ENCODE peak calls at places on chromosomes 1 and 21, in nine cellular contexts. One of them, this sample, is unnamed.

GRCh38 chr1:198699167-198700015 is 60.6 kb downstream of the PTPRC start:
- DNase-seq in cerebellar cortex: peak; percentile 37
- DNase-seq in fibroblast of lung: peak; percentile 52
- DNase-seq in AG08396: peak; percentile 29
- DNase-seq in activated CD4-positive, alpha-beta T cell treated with anti-CD3 and anti-CD28 coated beads, Interleukin-2, amount 50 U/mL, for 1 hour: peak; percentile 73
- DNase-seq in lower lobe of right lung: peak; percentile 76
- DNase-seq in CD8-positive, alpha-beta T cell: peak; percentile 45
- DNase-seq in progenitor cell of endocrine pancreas: peak; percentile 49
- DNase-seq in left colon: peak; percentile 62
- DNase-seq in this sample: peak; percentile 37

GRCh38 chr1:47792786-47793185 is 204.4 kb downstream of the TRABD2B start:
- DNase-seq in cerebellar cortex: no peak
- DNase-seq in fibroblast of lung: no peak
- DNase-seq in AG08396: no peak
- DNase-seq in activated CD4-positive, alpha-beta T cell treated with anti-CD3 and anti-CD28 coated beads, Interleukin-2, amount 50 U/mL, for 1 hour: no peak
- DNase-seq in lower lobe of right lung: no peak
- DNase-seq in CD8-positive, alpha-beta T cell: no peak
- DNase-seq in progenitor cell of endocrine pancreas: no peak
- DNase-seq in left colon: no peak
- DNase-seq in this sample: no peak

GRCh38 chr1:55987491-55988255 is 591.7 kb downstream of the PLPP3 start:
- DNase-seq in cerebellar cortex: no peak
- DNase-seq in fibroblast of lung: peak; percentile 8
- DNase-seq in AG08396: no peak
- DNase-seq in activated CD4-positive, alpha-beta T cell treated with anti-CD3 and anti-CD28 coated beads, Interleukin-2, amount 50 U/mL, for 1 hour: no peak
- DNase-seq in lower lobe of right lung: no peak
- DNase-seq in CD8-positive, alpha-beta T cell: no peak
- DNase-seq in progenitor cell of endocrine pancreas: no peak
- DNase-seq in left colon: no peak
- DNase-seq in this sample: no peak

GRCh38 chr1:240092301-240093119 is 827 bp downstream of the FMN2 start:
- DNase-seq in cerebellar cortex: peak; percentile 35
- DNase-seq in fibroblast of lung: peak; percentile 81
- DNase-seq in AG08396: peak; percentile 81
- DNase-seq in activated CD4-positive, alpha-beta T cell treated with anti-CD3 and anti-CD28 coated beads, Interleukin-2, amount 50 U/mL, for 1 hour: no peak
- DNase-seq in lower lobe of right lung: no peak
- DNase-seq in CD8-positive, alpha-beta T cell: no peak
- DNase-seq in progenitor cell of endocrine pancreas: peak; percentile 33
- DNase-seq in left colon: peak; percentile 23
- DNase-seq in this sample: no peak

GRCh38 chr21:36385909-36386642 is 884 bp downstream of the CHAF1B start:
- DNase-seq in cerebellar cortex: peak; percentile 39
- DNase-seq in fibroblast of lung: no peak
- DNase-seq in AG08396: no peak
- DNase-seq in activated CD4-positive, alpha-beta T cell treated with anti-CD3 and anti-CD28 coated beads, Interleukin-2, amount 50 U/mL, for 1 hour: no peak
- DNase-seq in lower lobe of right lung: no peak
- DNase-seq in CD8-positive, alpha-beta T cell: no peak
- DNase-seq in progenitor cell of endocrine pancreas: no peak
- DNase-seq in left colon: no peak
- DNase-seq in this sample: peak; percentile 20

GRCh38 chr1:47196622-47197021 is 6.8 kb upstream of the PDZK1IP1 start:
- DNase-seq in cerebellar cortex: no peak
- DNase-seq in fibroblast of lung: no peak
- DNase-seq in AG08396: no peak
- DNase-seq in activated CD4-positive, alpha-beta T cell treated with anti-CD3 and anti-CD28 coated beads, Interleukin-2, amount 50 U/mL, for 1 hour: no peak
- DNase-seq in lower lobe of right lung: no peak
- DNase-seq in CD8-positive, alpha-beta T cell: no peak
- DNase-seq in progenitor cell of endocrine pancreas: no peak
- DNase-seq in left colon: no peak
- DNase-seq in this sample: no peak

GRCh38 chr1:228866498-228866897 is 131.2 kb downstream of the RHOU start:
- DNase-seq in cerebellar cortex: no peak
- DNase-seq in fibroblast of lung: no peak
- DNase-seq in AG08396: no peak
- DNase-seq in activated CD4-positive, alpha-beta T cell treated with anti-CD3 and anti-CD28 coated beads, Interleukin-2, amount 50 U/mL, for 1 hour: no peak
- DNase-seq in lower lobe of right lung: no peak
- DNase-seq in CD8-positive, alpha-beta T cell: no peak
- DNase-seq in progenitor cell of endocrine pancreas: no peak
- DNase-seq in left colon: no peak
- DNase-seq in this sample: no peak

GRCh38 chr21:39452207-39452964 is 616 bp downstream of the SH3BGR start:
- DNase-seq in cerebellar cortex: no peak
- DNase-seq in fibroblast of lung: peak; percentile 60
- DNase-seq in AG08396: peak; percentile 36
- DNase-seq in activated CD4-positive, alpha-beta T cell treated with anti-CD3 and anti-CD28 coated beads, Interleukin-2, amount 50 U/mL, for 1 hour: no peak
- DNase-seq in lower lobe of right lung: no peak
- DNase-seq in CD8-positive, alpha-beta T cell: no peak
- DNase-seq in progenitor cell of endocrine pancreas: no peak
- DNase-seq in left colon: no peak
- DNase-seq in this sample: no peak

GRCh38 chr1:100879422-100879821 is 15.2 kb downstream of the EXTL2 start:
- DNase-seq in cerebellar cortex: no peak
- DNase-seq in fibroblast of lung: no peak
- DNase-seq in AG08396: no peak
- DNase-seq in activated CD4-positive, alpha-beta T cell treated with anti-CD3 and anti-CD28 coated beads, Interleukin-2, amount 50 U/mL, for 1 hour: no peak
- DNase-seq in lower lobe of right lung: no peak
- DNase-seq in CD8-positive, alpha-beta T cell: no peak
- DNase-seq in progenitor cell of endocrine pancreas: no peak
- DNase-seq in left colon: no peak
- DNase-seq in this sample: no peak

GRCh38 chr1:177091036-177091435 is 73.5 kb downstream of the ASTN1 start:
- DNase-seq in cerebellar cortex: no peak
- DNase-seq in fibroblast of lung: peak; percentile 47
- DNase-seq in AG08396: no peak
- DNase-seq in activated CD4-positive, alpha-beta T cell treated with anti-CD3 and anti-CD28 coated beads, Interleukin-2, amount 50 U/mL, for 1 hour: no peak
- DNase-seq in lower lobe of right lung: no peak
- DNase-seq in CD8-positive, alpha-beta T cell: no peak
- DNase-seq in progenitor cell of endocrine pancreas: no peak
- DNase-seq in left colon: no peak
- DNase-seq in this sample: peak; percentile 46

GRCh38 chr1:147600119-147601111 is 59.1 kb downstream of the BCL9 start:
- DNase-seq in cerebellar cortex: no peak
- DNase-seq in fibroblast of lung: peak; percentile 60
- DNase-seq in AG08396: peak; percentile 19
- DNase-seq in activated CD4-positive, alpha-beta T cell treated with anti-CD3 and anti-CD28 coated beads, Interleukin-2, amount 50 U/mL, for 1 hour: no peak
- DNase-seq in lower lobe of right lung: no peak
- DNase-seq in CD8-positive, alpha-beta T cell: no peak
- DNase-seq in progenitor cell of endocrine pancreas: no peak
- DNase-seq in left colon: no peak
- DNase-seq in this sample: no peak

GRCh38 chr1:11982010-11982392 is 1.8 kb downstream of the MFN2 start:
- DNase-seq in cerebellar cortex: no peak
- DNase-seq in fibroblast of lung: no peak
- DNase-seq in AG08396: no peak
- DNase-seq in activated CD4-positive, alpha-beta T cell treated with anti-CD3 and anti-CD28 coated beads, Interleukin-2, amount 50 U/mL, for 1 hour: no peak
- DNase-seq in lower lobe of right lung: no peak
- DNase-seq in CD8-positive, alpha-beta T cell: no peak
- DNase-seq in progenitor cell of endocrine pancreas: no peak
- DNase-seq in left colon: no peak
- DNase-seq in this sample: no peak

GRCh38 chr1:45945426-45945825 is 142.0 kb downstream of the MAST2 start:
- DNase-seq in cerebellar cortex: no peak
- DNase-seq in fibroblast of lung: peak; percentile 80
- DNase-seq in AG08396: no peak
- DNase-seq in activated CD4-positive, alpha-beta T cell treated with anti-CD3 and anti-CD28 coated beads, Interleukin-2, amount 50 U/mL, for 1 hour: no peak
- DNase-seq in lower lobe of right lung: no peak
- DNase-seq in CD8-positive, alpha-beta T cell: no peak
- DNase-seq in progenitor cell of endocrine pancreas: no peak
- DNase-seq in left colon: no peak
- DNase-seq in this sample: no peak

GRCh38 chr1:40634901-40635655 is 30.4 kb downstream of the RIMS3 start:
- DNase-seq in cerebellar cortex: no peak
- DNase-seq in fibroblast of lung: peak; percentile 19
- DNase-seq in AG08396: peak; percentile 37
- DNase-seq in activated CD4-positive, alpha-beta T cell treated with anti-CD3 and anti-CD28 coated beads, Interleukin-2, amount 50 U/mL, for 1 hour: no peak
- DNase-seq in lower lobe of right lung: no peak
- DNase-seq in CD8-positive, alpha-beta T cell: no peak
- DNase-seq in progenitor cell of endocrine pancreas: no peak
- DNase-seq in left colon: no peak
- DNase-seq in this sample: peak; percentile 95

GRCh38 chr1:211551628-211552465 is 27.1 kb downstream of the SLC30A1 start:
- DNase-seq in cerebellar cortex: no peak
- DNase-seq in fibroblast of lung: peak; percentile 84
- DNase-seq in AG08396: no peak
- DNase-seq in activated CD4-positive, alpha-beta T cell treated with anti-CD3 and anti-CD28 coated beads, Interleukin-2, amount 50 U/mL, for 1 hour: no peak
- DNase-seq in lower lobe of right lung: no peak
- DNase-seq in CD8-positive, alpha-beta T cell: no peak
- DNase-seq in progenitor cell of endocrine pancreas: no peak
- DNase-seq in left colon: no peak
- DNase-seq in this sample: peak; percentile 81

GRCh38 chr1:23470282-23471070 is 13.5 kb downstream of the ASAP3 start:
- DNase-seq in cerebellar cortex: no peak
- DNase-seq in fibroblast of lung: peak; percentile 91
- DNase-seq in AG08396: peak; percentile 40
- DNase-seq in activated CD4-positive, alpha-beta T cell treated with anti-CD3 and anti-CD28 coated beads, Interleukin-2, amount 50 U/mL, for 1 hour: no peak
- DNase-seq in lower lobe of right lung: no peak
- DNase-seq in CD8-positive, alpha-beta T cell: no peak
- DNase-seq in progenitor cell of endocrine pancreas: no peak
- DNase-seq in left colon: no peak
- DNase-seq in this sample: no peak

GRCh38 chr21:34836103-34836932 is 167.5 kb downstream of the CLIC6 start:
- DNase-seq in cerebellar cortex: no peak
- DNase-seq in fibroblast of lung: peak; percentile 100
- DNase-seq in AG08396: peak; percentile 90
- DNase-seq in activated CD4-positive, alpha-beta T cell treated with anti-CD3 and anti-CD28 coated beads, Interleukin-2, amount 50 U/mL, for 1 hour: no peak
- DNase-seq in lower lobe of right lung: peak; percentile 86
- DNase-seq in CD8-positive, alpha-beta T cell: no peak
- DNase-seq in progenitor cell of endocrine pancreas: no peak
- DNase-seq in left colon: no peak
- DNase-seq in this sample: no peak

GRCh38 chr1:43233631-43234030 is 36.2 kb upstream of the TMEM125 start:
- DNase-seq in cerebellar cortex: peak; percentile 58
- DNase-seq in fibroblast of lung: no peak
- DNase-seq in AG08396: no peak
- DNase-seq in activated CD4-positive, alpha-beta T cell treated with anti-CD3 and anti-CD28 coated beads, Interleukin-2, amount 50 U/mL, for 1 hour: no peak
- DNase-seq in lower lobe of right lung: no peak
- DNase-seq in CD8-positive, alpha-beta T cell: no peak
- DNase-seq in progenitor cell of endocrine pancreas: no peak
- DNase-seq in left colon: no peak
- DNase-seq in this sample: no peak

GRCh38 chr1:185559684-185560310 is 174.4 kb upstream of the HMCN1 start:
- DNase-seq in cerebellar cortex: peak; percentile 58
- DNase-seq in fibroblast of lung: peak; percentile 52
- DNase-seq in AG08396: peak; percentile 40
- DNase-seq in activated CD4-positive, alpha-beta T cell treated with anti-CD3 and anti-CD28 coated beads, Interleukin-2, amount 50 U/mL, for 1 hour: peak; percentile 30
- DNase-seq in lower lobe of right lung: peak; percentile 58
- DNase-seq in CD8-positive, alpha-beta T cell: peak; percentile 21
- DNase-seq in progenitor cell of endocrine pancreas: no peak
- DNase-seq in left colon: peak; percentile 38
- DNase-seq in this sample: peak; percentile 29

GRCh38 chr1:156657971-156658319 is 16.0 kb downstream of the BCAN start:
- DNase-seq in cerebellar cortex: peak; percentile 40
- DNase-seq in fibroblast of lung: no peak
- DNase-seq in AG08396: no peak
- DNase-seq in activated CD4-positive, alpha-beta T cell treated with anti-CD3 and anti-CD28 coated beads, Interleukin-2, amount 50 U/mL, for 1 hour: no peak
- DNase-seq in lower lobe of right lung: no peak
- DNase-seq in CD8-positive, alpha-beta T cell: no peak
- DNase-seq in progenitor cell of endocrine pancreas: no peak
- DNase-seq in left colon: no peak
- DNase-seq in this sample: no peak

GRCh38 chr1:38526046-38526445 is 333.5 kb downstream of the RRAGC start:
- DNase-seq in cerebellar cortex: no peak
- DNase-seq in fibroblast of lung: no peak
- DNase-seq in AG08396: no peak
- DNase-seq in activated CD4-positive, alpha-beta T cell treated with anti-CD3 and anti-CD28 coated beads, Interleukin-2, amount 50 U/mL, for 1 hour: no peak
- DNase-seq in lower lobe of right lung: no peak
- DNase-seq in CD8-positive, alpha-beta T cell: no peak
- DNase-seq in progenitor cell of endocrine pancreas: no peak
- DNase-seq in left colon: no peak
- DNase-seq in this sample: no peak

GRCh38 chr1:25978404-25978803 is 19.5 kb downstream of the PAFAH2 start:
- DNase-seq in cerebellar cortex: no peak
- DNase-seq in fibroblast of lung: no peak
- DNase-seq in AG08396: no peak
- DNase-seq in activated CD4-positive, alpha-beta T cell treated with anti-CD3 and anti-CD28 coated beads, Interleukin-2, amount 50 U/mL, for 1 hour: no peak
- DNase-seq in lower lobe of right lung: no peak
- DNase-seq in CD8-positive, alpha-beta T cell: no peak
- DNase-seq in progenitor cell of endocrine pancreas: no peak
- DNase-seq in left colon: no peak
- DNase-seq in this sample: no peak

GRCh38 chr1:184242507-184242943 is 144.3 kb upstream of the C1orf21 start:
- DNase-seq in cerebellar cortex: peak; percentile 27
- DNase-seq in fibroblast of lung: peak; percentile 71
- DNase-seq in AG08396: peak; percentile 45
- DNase-seq in activated CD4-positive, alpha-beta T cell treated with anti-CD3 and anti-CD28 coated beads, Interleukin-2, amount 50 U/mL, for 1 hour: no peak
- DNase-seq in lower lobe of right lung: no peak
- DNase-seq in CD8-positive, alpha-beta T cell: no peak
- DNase-seq in progenitor cell of endocrine pancreas: no peak
- DNase-seq in left colon: no peak
- DNase-seq in this sample: peak; percentile 13

GRCh38 chr1:104780470-104781078 is 1030.9 kb downstream of the AMY1C start:
- DNase-seq in cerebellar cortex: peak; percentile 33
- DNase-seq in fibroblast of lung: no peak
- DNase-seq in AG08396: peak; percentile 12
- DNase-seq in activated CD4-positive, alpha-beta T cell treated with anti-CD3 and anti-CD28 coated beads, Interleukin-2, amount 50 U/mL, for 1 hour: no peak
- DNase-seq in lower lobe of right lung: no peak
- DNase-seq in CD8-positive, alpha-beta T cell: no peak
- DNase-seq in progenitor cell of endocrine pancreas: no peak
- DNase-seq in left colon: no peak
- DNase-seq in this sample: no peak

GRCh38 chr1:213067366-213067765 is 16.3 kb downstream of the RPS6KC1 start:
- DNase-seq in cerebellar cortex: no peak
- DNase-seq in fibroblast of lung: no peak
- DNase-seq in AG08396: no peak
- DNase-seq in activated CD4-positive, alpha-beta T cell treated with anti-CD3 and anti-CD28 coated beads, Interleukin-2, amount 50 U/mL, for 1 hour: no peak
- DNase-seq in lower lobe of right lung: no peak
- DNase-seq in CD8-positive, alpha-beta T cell: no peak
- DNase-seq in progenitor cell of endocrine pancreas: no peak
- DNase-seq in left colon: no peak
- DNase-seq in this sample: no peak

This sample was measured in foreskin keratinocyte.